ENCODE peak calls at places on chromosome 12, in five cellular contexts. W is activated CD8-positive, alpha-beta T cell treated with anti-CD3 and anti-CD28 coated beads, Interleukin-2, amount 10 ng/mL, durations not matched to agents 7 days and 5 days; G is stimulated activated CD4-positive, alpha-beta T cell treated with anti-CD3 and anti-CD28 coated beads, Interleukin-1b, Interleukin-23, amount 100 ng/mL, for 1 hour; C is NCI-H2081; T is H9. M is an unnamed sample.

GRCh38 chr12:20946732-20947131 is 136.2 kb downstream of the SLCO1B3 start:
- DNase-seq in W (peak; percentile 27), G (no peak), C (peak; percentile 13), T (peak; percentile 50), M (peak; percentile 61)

GRCh38 chr12:19491863-19492262 is 52.6 kb downstream of the AEBP2 start:
- DNase-seq in W (no peak), G (no peak), C (no peak), T (no peak), M (no peak)

GRCh38 chr12:104520242-104520900 is 63.6 kb downstream of the CHST11 start:
- DNase-seq in W (no peak), G (no peak), C (no peak), T (no peak), M (no peak)

GRCh38 chr12:77943466-77943865 is 112.8 kb downstream of the NAV3 start:
- DNase-seq in W (no peak), G (no peak), C (no peak), T (no peak), M (no peak)

GRCh38 chr12:6435941-6436715 is 8.6 kb upstream of the CD27 start:
- DNase-seq in W (no peak), G (no peak), C (no peak), T (no peak), M (no peak)

GRCh38 chr12:120453977-120454376 is 7.7 kb downstream of the GATC start:
- DNase-seq in W (peak; percentile 46), G (no peak), C (peak; percentile 18), T (no peak), M (no peak)

GRCh38 chr12:52180971-52181628 is 10.7 kb downstream of the KRT80 start:
- DNase-seq in W (no peak), G (no peak), C (no peak), T (no peak), M (no peak)

GRCh38 chr12:26126340-26127284 is 1.8 kb upstream of the BHLHE41 start:
- DNase-seq in W (peak; percentile 48), G (no peak), C (peak; percentile 65), T (peak; percentile 91), M (no peak)

GRCh38 chr12:863285-863684 is 86.2 kb downstream of the RAD52 start:
- DNase-seq in W (no peak), G (no peak), C (no peak), T (no peak), M (no peak)

GRCh38 chr12:9851050-9851449 is 18.1 kb downstream of the CLEC2B start:
- DNase-seq in W (no peak), G (no peak), C (no peak), T (no peak), M (no peak)

M was measured in H1.